ENCODE peak calls at places on chromosome 13, in four cellular contexts. I is mesendoderm, G is H9, F is H1. Y is an unnamed sample.

GRCh38 chr13:27600712-27601111 is 19.6 kb downstream of the LNX2 start:
- DNase-seq in I (peak; percentile 59), G (no peak), F (no peak), Y (no peak)

GRCh38 chr13:78829821-78830220 is 170.9 kb upstream of the OBI1 start:
- DNase-seq in I (no peak), G (no peak), F (no peak), Y (no peak)

GRCh38 chr13:76350399-76350798 is 535.8 kb downstream of the KCTD12 start:
- DNase-seq in I (no peak), G (no peak), F (no peak), Y (peak; percentile 77)

GRCh38 chr13:33761744-33762143 is 56.2 kb upstream of the RFC3 start:
- DNase-seq in I (peak; percentile 33), G (peak; percentile 30), F (no peak), Y (no peak)

GRCh38 chr13:95573226-95573625 is 20.7 kb downstream of the CLDN10 start:
- DNase-seq in I (no peak), G (no peak), F (no peak), Y (no peak)

GRCh38 chr13:112067121-112067741 is at the start of gene SOX1:
- DNase-seq in I (peak; percentile 69), G (peak; percentile 69), F (peak; percentile 80), Y (no peak)

GRCh38 chr13:113646376-113646775 is 11.6 kb downstream of the ATP4B start:
- DNase-seq in I (no peak), G (no peak), F (no peak), Y (no peak)

GRCh38 chr13:97030705-97031452 is 36.6 kb upstream of the OXGR1 start:
- DNase-seq in I (peak; percentile 67), G (no peak), F (no peak), Y (peak; percentile 52)

GRCh38 chr13:29937836-29938235 is 87.4 kb upstream of the UBL3 start:
- DNase-seq in I (no peak), G (peak; percentile 48), F (no peak), Y (no peak)

GRCh38 chr13:46606915-46607413 is 54.0 kb downstream of the LRCH1 start:
- DNase-seq in I (peak; percentile 57), G (no peak), F (no peak), Y (no peak)

GRCh38 chr13:30796132-30796832 is 60.9 kb downstream of the ALOX5AP start:
- DNase-seq in I (no peak), G (no peak), F (no peak), Y (no peak)

GRCh38 chr13:75195479-75196111 is 286.4 kb downstream of the TBC1D4 start:
- DNase-seq in I (peak; percentile 11), G (no peak), F (no peak), Y (no peak)

GRCh38 chr13:110047511-110047910 is 259.4 kb downstream of the COL4A1 start:
- DNase-seq in I (no peak), G (no peak), F (no peak), Y (peak; percentile 9)

GRCh38 chr13:75647126-75647784 is 11.1 kb downstream of the LMO7 start:
- DNase-seq in I (no peak), G (no peak), F (no peak), Y (no peak)

GRCh38 chr13:61094865-61095264 is 320.8 kb downstream of the PCDH20 start:
- DNase-seq in I (peak; percentile 16), G (no peak), F (no peak), Y (no peak)

GRCh38 chr13:23715762-23716235 is 145.6 kb downstream of the TNFRSF19 start:
- DNase-seq in I (peak; percentile 72), G (peak; percentile 75), F (peak; percentile 78), Y (peak; percentile 23)

GRCh38 chr13:53189162-53189561 is 160.5 kb downstream of the OLFM4 start:
- DNase-seq in I (no peak), G (no peak), F (no peak), Y (no peak)

GRCh38 chr13:29674532-29674931 is 79.0 kb upstream of the SLC7A1 start:
- DNase-seq in I (no peak), G (no peak), F (no peak), Y (no peak)

GRCh38 chr13:79802389-79803140 is 321.6 kb downstream of the NDFIP2 start:
- DNase-seq in I (no peak), G (no peak), F (no peak), Y (no peak)

GRCh38 chr13:77047649-77048343 is 20.8 kb upstream of the FBXL3 start:
- DNase-seq in I (peak; percentile 92), G (no peak), F (no peak), Y (no peak)

GRCh38 chr13:24931450-24932217 is 164.3 kb upstream of the PABPC3 start:
- DNase-seq in I (peak; percentile 69), G (peak; percentile 56), F (peak; percentile 56), Y (no peak)

GRCh38 chr13:37752156-37752555 is 117.4 kb downstream of the TRPC4 start:
- DNase-seq in I (no peak), G (no peak), F (no peak), Y (no peak)

GRCh38 chr13:38385152-38385891 is 35.7 kb downstream of the UFM1 start:
- DNase-seq in I (no peak), G (no peak), F (no peak), Y (no peak)

GRCh38 chr13:43333176-43333575 is 309.8 kb downstream of the DNAJC15 start:
- DNase-seq in I (no peak), G (no peak), F (no peak), Y (no peak)

GRCh38 chr13:49253997-49254396 is 6.3 kb downstream of the CDADC1 start:
- DNase-seq in I (no peak), G (no peak), F (no peak), Y (no peak)

GRCh38 chr13:51737609-51738008 is 66.4 kb downstream of the DHRS12 start:
- DNase-seq in I (no peak), G (no peak), F (no peak), Y (no peak)

GRCh38 chr13:51742611-51743010 is 61.4 kb downstream of the DHRS12 start:
- DNase-seq in I (no peak), G (no peak), F (no peak), Y (no peak)

GRCh38 chr13:51734786-51735185 is 69.2 kb downstream of the DHRS12 start:
- DNase-seq in I (no peak), G (no peak), F (no peak), Y (peak; percentile 66)

GRCh38 chr13:51738226-51738905 is 65.6 kb downstream of the DHRS12 start:
- DNase-seq in I (no peak), G (no peak), F (no peak), Y (no peak)

GRCh38 chr13:51739403-51740112 is 64.4 kb downstream of the DHRS12 start:
- DNase-seq in I (no peak), G (no peak), F (no peak), Y (no peak)
- H3K79me2 ChIP-seq in I (no peaks in the 10 kb centered on the region), G (no peaks in the 10 kb centered on the region), F (no peaks in the 10 kb centered on the region), Y (no peaks in the 10 kb centered on the region)

GRCh38 chr13:102868366-102868936 is 22.6 kb downstream of the ERCC5 start:
- DNase-seq in I (no peak), G (no peak), F (no peak), Y (no peak)

GRCh38 chr13:102872131-102872530 is 26.3 kb downstream of the ERCC5 start:
- DNase-seq in I (no peak), G (no peak), F (no peak), Y (no peak)

GRCh38 chr13:102869948-102870676 is 24.3 kb downstream of the ERCC5 start:
- DNase-seq in I (no peak), G (no peak), F (no peak), Y (no peak)

GRCh38 chr13:102872531-102872930 is 26.7 kb downstream of the ERCC5 start:
- DNase-seq in I (no peak), G (no peak), F (no peak), Y (no peak)

DNA sequence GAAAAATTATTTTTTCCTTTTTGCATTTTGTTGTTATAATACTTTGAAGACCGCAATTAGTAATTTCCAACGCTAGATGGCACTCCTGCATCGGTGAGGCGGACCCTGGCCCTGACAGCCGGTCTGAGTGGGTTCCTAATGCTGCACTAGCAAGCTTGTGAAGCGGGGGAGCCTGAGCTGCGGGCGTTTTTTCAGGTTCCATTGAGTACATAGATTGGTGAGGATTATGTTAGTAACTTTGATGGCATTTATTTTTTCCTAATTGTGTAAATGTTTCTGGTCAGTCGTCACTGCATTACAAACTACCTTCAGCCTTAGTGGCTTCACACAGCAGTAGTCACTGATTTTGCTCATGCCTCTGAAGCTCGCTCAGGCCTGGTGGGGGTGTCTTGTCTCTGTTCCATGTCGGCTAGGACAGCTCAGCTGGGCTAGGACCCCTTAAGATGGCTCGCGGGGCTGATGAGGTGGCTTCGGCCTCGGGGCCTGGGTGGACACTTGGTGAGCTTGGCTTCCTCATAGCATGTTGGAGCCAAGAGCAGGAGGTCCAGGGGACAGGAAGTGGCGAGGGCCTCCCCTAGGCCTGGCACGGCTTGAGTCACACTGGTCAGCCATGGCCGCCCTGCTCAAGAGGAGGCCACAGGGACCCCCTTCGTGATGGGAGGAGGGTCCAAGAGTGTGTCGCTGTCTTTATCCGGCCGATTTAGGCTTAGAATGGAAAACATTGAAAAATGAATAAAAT is 25.0 kb downstream of the ERCC5 start:
- DNase-seq in I (peak; percentile 70), G (peak; percentile 58), F (peak; percentile 59), Y (peak; percentile 62)
- H4K8ac ChIP-seq in I (no peak overlapping the region), G (no peak overlapping the region), F (no peak overlapping the region), Y (no peak overlapping the region)

GRCh38 chr13:20691616-20692015 is 11.9 kb upstream of the IL17D start:
- DNase-seq in I (no peak), G (no peak), F (no peak), Y (peak; percentile 14)
- H3K9ac ChIP-seq in I (no peak overlapping the region), G (no peak overlapping the region), F (no peak overlapping the region), Y (no peak overlapping the region)

DNA sequence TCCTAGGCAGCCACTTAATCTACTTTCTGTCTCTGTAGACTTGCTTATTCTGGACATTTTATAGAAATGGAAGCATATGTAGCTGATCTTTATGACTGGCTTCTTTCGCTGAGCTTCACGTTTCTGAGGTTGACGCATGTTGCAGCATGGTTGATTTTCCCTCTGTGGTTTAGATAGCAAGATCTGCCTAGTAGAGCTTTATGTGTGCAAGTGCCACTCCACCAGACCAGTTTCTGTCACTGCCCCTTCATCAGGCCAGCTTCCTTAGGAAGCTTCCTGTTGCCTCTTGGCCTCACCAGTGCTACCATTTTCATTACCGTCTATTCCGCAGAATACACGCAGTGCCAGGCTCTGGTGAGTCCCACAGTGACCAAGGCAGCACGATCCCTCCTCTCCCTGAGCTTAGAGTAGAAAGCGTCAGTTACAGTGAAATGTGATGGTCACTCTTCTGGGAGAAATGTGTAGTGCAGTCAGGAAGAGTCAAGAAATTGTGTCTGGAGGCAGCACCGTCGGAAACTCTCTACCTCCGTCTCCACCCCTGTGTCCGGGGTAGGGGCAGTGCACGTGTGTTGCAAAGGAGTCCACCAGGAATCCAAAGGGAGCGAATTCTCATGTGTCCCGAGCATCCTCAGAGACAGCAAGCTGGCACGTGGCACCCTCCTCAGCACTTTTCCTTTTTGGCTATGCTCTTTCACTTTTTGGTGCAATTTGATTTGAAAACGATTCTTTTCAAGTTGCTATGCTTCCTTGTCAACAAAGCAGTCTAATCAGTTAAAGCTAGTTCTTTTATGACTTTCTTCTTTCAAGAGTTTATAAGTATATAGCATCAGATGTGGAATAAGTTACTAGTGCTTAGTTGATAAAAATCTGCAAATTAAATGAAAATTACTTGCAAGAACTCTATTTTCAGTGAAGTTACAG is 45.4 kb upstream of the GPR183 start:
- DNase-seq in I (no peak), G (no peak), F (peak; percentile 36), Y (peak; percentile 44)
- H3K79me2 ChIP-seq in I (no peaks in the 10 kb centered on the region), G (no peaks in the 10 kb centered on the region), F (no peaks in the 10 kb centered on the region), Y (no peaks in the 10 kb centered on the region)

DNA sequence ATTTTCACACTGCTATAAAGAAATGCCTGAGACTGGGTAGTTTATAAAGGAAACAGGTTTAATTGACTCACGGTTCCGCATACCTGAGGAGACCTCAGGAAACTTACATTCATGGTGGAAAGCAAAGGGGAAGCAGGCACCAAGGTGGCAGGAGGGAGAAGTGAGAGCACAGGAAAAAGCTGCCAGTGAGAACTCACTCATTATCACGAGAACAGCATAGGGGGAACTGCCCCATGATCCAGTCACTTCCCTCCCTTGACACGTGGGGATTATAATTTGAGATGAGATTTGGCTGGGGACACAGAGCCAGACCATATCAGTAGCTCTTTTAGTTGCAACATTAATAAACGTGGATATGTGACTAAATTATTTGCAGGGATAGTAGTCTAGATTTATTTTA is 4.3 kb upstream of the KCTD4 start:
- DNase-seq in I (no peak), G (no peak), F (no peak), Y (no peak)
- H4K8ac ChIP-seq in I (no peak overlapping the region), G (no peak overlapping the region), F (no peak overlapping the region), Y (no peak overlapping the region)